ENCODE peak calls at places on chromosomes 3 and 15, in four cellular contexts. O is K562, X is HepG2, I is GM12878. J is an unnamed sample.

GRCh38 chr3:63450634-63451363 is 172.7 kb downstream of the SYNPR start:
- DNase-seq in O (no peak), X (no peak), I (no peak), J (no peak)

GRCh38 chr15:34161329-34161953 is 48.5 kb downstream of the KATNBL1 start:
- DNase-seq in O (no peak), X (no peak), I (no peak), J (no peak)

GRCh38 chr3:178076718-178077117 is 459.5 kb upstream of the KCNMB2 start:
- DNase-seq in O (no peak), X (no peak), I (no peak), J (no peak)

GRCh38 chr15:30041868-30042267 is 40.9 kb upstream of the GOLGA8J start:
- DNase-seq in O (no peak), X (no peak), I (no peak), J (no peak)

GRCh38 chr15:50764331-50765201 is 940 bp downstream of the SPPL2A start:
- DNase-seq in O (peak), X (no peak), I (peak), J (peak)

GRCh38 chr15:66862111-66862815 is 160.2 kb downstream of the SMAD6 start:
- DNase-seq in O (no peak), X (no peak), I (no peak), J (no peak)

GRCh38 chr3:5699811-5700210 is 512.3 kb downstream of the EDEM1 start:
- DNase-seq in O (no peak), X (no peak), I (no peak), J (no peak)

GRCh38 chr3:137760341-137761098 is 3.6 kb upstream of the SOX14 start:
- DNase-seq in O (no peak), X (no peak), I (no peak), J (no peak)

GRCh38 chr3:115293321-115293720 is 146.2 kb upstream of the ZBTB20 start:
- DNase-seq in O (no peak), X (no peak), I (no peak), J (no peak)

GRCh38 chr3:143306419-143306818 is 186.8 kb downstream of the CHST2 start:
- DNase-seq in O (no peak), X (no peak), I (no peak), J (no peak)

GRCh38 chr15:30953731-30954378 is 37.6 kb downstream of the MTMR10 start:
- DNase-seq in O (peak), X (no peak), I (no peak), J (no peak)

GRCh38 chr3:8629151-8630021 is 15.2 kb downstream of the SSUH2 start:
- DNase-seq in O (peak), X (no peak), I (peak), J (peak)

GRCh38 chr15:81083201-81083600 is 50.9 kb upstream of the CFAP161 start:
- DNase-seq in O (no peak), X (no peak), I (no peak), J (no peak)

GRCh38 chr15:84975871-84976351 is 5.7 kb upstream of the PDE8A start:
- DNase-seq in O (no peak), X (no peak), I (no peak), J (no peak)

GRCh38 chr3:111851511-111851954 is 7.5 kb upstream of the PHLDB2 start:
- DNase-seq in O (no peak), X (no peak), I (no peak), J (no peak)

GRCh38 chr3:71392277-71392676 is 191.3 kb downstream of the FOXP1 start:
- DNase-seq in O (no peak), X (no peak), I (no peak), J (no peak)

GRCh38 chr15:41544650-41545015 is 576 bp upstream of the RPAP1 start:
- DNase-seq in O (no peak), X (no peak), I (no peak), J (no peak)

GRCh38 chr3:169699070-169699469 is 35.6 kb upstream of the MECOM start:
- DNase-seq in O (no peak), X (no peak), I (no peak), J (no peak)

GRCh38 chr3:141288331-141288990 is 56.8 kb downstream of the PXYLP1 start:
- DNase-seq in O (no peak), X (no peak), I (no peak), J (no peak)

GRCh38 chr3:128076465-128076782 is 24.2 kb downstream of the SEC61A1 start:
- DNase-seq in O (peak), X (no peak), I (no peak), J (no peak)

GRCh38 chr3:100913870-100914654 is 79.2 kb downstream of the ABI3BP start:
- DNase-seq in O (no peak), X (no peak), I (no peak), J (no peak)
- TF ChIP-seq TARDBP in O (no peak), X (no peak), I (no peak), J (no peak)

GRCh38 chr15:99526671-99527070 is 39.1 kb upstream of the MEF2A start:
- DNase-seq in O (no peak), X (no peak), I (no peak), J (no peak)
- TF ChIP-seq TARDBP in O (no peak), X (no peak), I (no peak), J (no peak)

DNA sequence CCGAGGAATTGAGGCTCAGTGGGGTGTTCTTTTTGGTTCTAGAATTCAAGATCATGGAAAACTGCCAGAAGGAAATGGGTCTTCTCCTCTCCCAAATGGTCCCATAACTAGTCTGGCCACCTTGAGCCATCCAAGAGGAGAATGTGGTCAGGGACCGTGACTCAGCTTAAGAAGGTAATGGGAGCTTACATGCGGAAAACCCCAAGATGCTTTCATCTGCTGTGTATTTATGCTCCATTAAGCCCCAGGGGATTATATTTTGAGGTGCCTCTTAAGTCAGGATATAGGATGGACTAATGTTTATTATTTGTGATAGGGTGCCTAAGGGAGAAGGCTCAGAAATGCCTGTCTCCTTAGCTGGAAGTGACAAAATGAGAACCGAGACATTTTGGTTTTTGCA is 39.2 kb upstream of the DLG1 start:
- DNase-seq in O (no peak), X (no peak), I (no peak), J (no peak)
- TF ChIP-seq TARDBP in O (no peak), X (no peak), I (no peak), J (no peak)

DNA sequence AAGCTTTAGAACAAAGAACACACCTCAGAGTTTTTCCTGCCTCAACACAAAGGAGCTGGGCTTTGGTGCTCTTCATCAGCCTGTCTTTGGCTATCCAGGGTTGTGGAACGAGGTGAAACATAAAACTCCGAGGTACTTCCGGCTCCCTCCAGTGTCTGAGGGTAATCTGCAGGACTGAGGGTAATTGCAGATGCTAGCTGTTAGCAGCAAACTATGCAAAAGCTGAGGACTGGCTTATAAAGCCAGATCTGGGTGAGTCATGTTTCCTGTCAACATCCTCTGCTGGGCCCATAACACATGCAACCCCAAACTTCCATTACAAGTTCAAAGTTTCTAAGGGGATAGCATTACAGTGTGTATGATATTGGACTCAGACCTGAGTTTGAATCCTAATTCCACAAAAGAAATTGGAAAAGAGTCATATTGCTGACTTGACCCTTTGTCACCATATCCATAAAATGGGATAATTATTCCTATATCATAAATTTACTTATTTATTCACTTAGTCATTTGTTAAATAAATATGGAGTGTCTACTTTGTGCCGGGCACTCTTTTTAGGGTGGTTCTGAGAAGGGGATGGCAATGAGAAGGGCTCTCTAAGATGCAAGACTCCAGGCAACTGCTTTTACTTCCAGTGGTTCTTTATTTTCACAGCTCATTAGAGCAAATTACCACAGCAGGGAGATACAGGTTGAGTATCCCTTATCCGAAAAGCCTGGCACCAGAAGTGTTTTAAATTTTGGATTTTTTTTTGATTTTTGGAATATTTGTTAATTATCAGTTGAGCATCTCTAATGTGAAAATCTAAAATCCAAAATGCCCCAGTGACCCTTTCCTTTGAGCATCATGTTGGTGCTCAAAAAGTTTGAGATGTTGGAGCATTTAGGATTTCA is 9.5 kb upstream of the TRIM69 start:
- DNase-seq in O (peak), X (peak), I (peak), J (no peak)
- TF ChIP-seq TARDBP in O (no peak), X (no peak), I (peak), J (no peak)

GRCh38 chr3:16186081-16186480 is 11.6 kb downstream of the GALNT15 start:
- DNase-seq in O (no peak), X (no peak), I (no peak), J (no peak)
- TF ChIP-seq TARDBP in O (no peak), X (no peak), I (no peak), J (no peak)